ENCODE peak calls at places on chromosomes 3 and 15, in eight cellular contexts. I, K, O, M, D, T, R and L are unnamed samples.

GRCh38 chr3:100629728-100630127 is 20.3 kb downstream of the ADGRG7 start:
- DNase-seq in I (no peak), K (no peak), O (peak; percentile 32), M (no peak), D (no peak), T (no peak), R (peak; percentile 54), L (no peak)

GRCh38 chr3:18797378-18797777 is 350.9 kb upstream of the KCNH8 start:
- DNase-seq in I (no peak), K (no peak), O (no peak), M (no peak), D (no peak), T (no peak), R (no peak), L (no peak)

GRCh38 chr3:106717178-106717780 is 660.0 kb upstream of the CCDC54 start:
- DNase-seq in I (no peak), K (no peak), O (no peak), M (no peak), D (peak; percentile 98), T (no peak), R (no peak), L (no peak)

GRCh38 chr3:123586131-123586530 is 1.3 kb upstream of the HACD2 start:
- DNase-seq in I (peak; percentile 67), K (peak; percentile 70), O (peak; percentile 79), M (peak; percentile 67), D (peak; percentile 98), T (peak; percentile 81), R (peak; percentile 79), L (peak; percentile 71)

GRCh38 chr3:128411574-128412064 is 55.1 kb downstream of the DNAJB8 start:
- DNase-seq in I (no peak), K (no peak), O (no peak), M (no peak), D (no peak), T (no peak), R (no peak), L (no peak)

GRCh38 chr15:56523521-56523920 is 58.6 kb upstream of the MNS1 start:
- DNase-seq in I (no peak), K (no peak), O (peak; percentile 1), M (peak; percentile 23), D (no peak), T (no peak), R (peak; percentile 1), L (no peak)

GRCh38 chr3:123733805-123734526 is 149.1 kb upstream of the HACD2 start:
- DNase-seq in I (no peak), K (peak; percentile 89), O (peak; percentile 91), M (peak; percentile 97), D (no peak), T (no peak), R (peak; percentile 95), L (no peak)

GRCh38 chr3:147120029-147120428 is 286.3 kb downstream of the ZIC4 start:
- DNase-seq in I (no peak), K (peak; percentile 58), O (no peak), M (peak; percentile 26), D (peak; percentile 47), T (no peak), R (peak; percentile 40), L (peak; percentile 11)

GRCh38 chr3:126113733-126114132 is 29.8 kb upstream of the SLC41A3 start:
- DNase-seq in I (no peak), K (peak; percentile 32), O (no peak), M (no peak), D (no peak), T (peak; percentile 34), R (no peak), L (no peak)

GRCh38 chr3:123084738-123085237 is 18.0 kb downstream of the PDIA5 start:
- DNase-seq in I (no peak), K (no peak), O (no peak), M (peak; percentile 42), D (no peak), T (no peak), R (no peak), L (no peak)

GRCh38 chr15:78944669-78945407 is at the start of gene CTSH:
- DNase-seq in I (no peak), K (peak; percentile 52), O (peak; percentile 58), M (peak; percentile 58), D (peak; percentile 56), T (peak; percentile 91), R (peak; percentile 74), L (peak; percentile 95)

GRCh38 chr3:37477713-37478487 is 303.5 kb upstream of the LRRFIP2 start:
- DNase-seq in I (no peak), K (no peak), O (no peak), M (no peak), D (no peak), T (no peak), R (no peak), L (no peak)

GRCh38 chr15:33084661-33085060 is 109.9 kb downstream of the FMN1 start:
- DNase-seq in I (no peak), K (no peak), O (no peak), M (no peak), D (no peak), T (no peak), R (no peak), L (no peak)

GRCh38 chr3:189195302-189195701 is 23.5 kb downstream of the TPRG1 start:
- DNase-seq in I (no peak), K (no peak), O (no peak), M (peak; percentile 19), D (peak; percentile 23), T (peak; percentile 21), R (no peak), L (no peak)

GRCh38 chr15:79007066-79007465 is 62.2 kb upstream of the CTSH start:
- DNase-seq in I (peak; percentile 57), K (peak; percentile 32), O (no peak), M (no peak), D (peak; percentile 63), T (peak; percentile 74), R (peak; percentile 32), L (peak; percentile 73)

GRCh38 chr3:29577250-29577649 is 296.4 kb downstream of the RBMS3 start:
- DNase-seq in I (no peak), K (no peak), O (no peak), M (no peak), D (no peak), T (no peak), R (no peak), L (no peak)

GRCh38 chr3:102163039-102163817 is 271.6 kb upstream of the ZPLD1 start:
- DNase-seq in I (no peak), K (peak; percentile 50), O (peak; percentile 82), M (peak; percentile 79), D (peak; percentile 60), T (no peak), R (peak; percentile 94), L (peak; percentile 65)

GRCh38 chr3:186930639-186931486 is 537 bp downstream of the ST6GAL1 start:
- DNase-seq in I (peak; percentile 42), K (peak; percentile 40), O (peak; percentile 57), M (peak; percentile 56), D (peak; percentile 90), T (peak; percentile 93), R (peak; percentile 62), L (peak; percentile 73)

GRCh38 chr15:100686725-100687488 is 84.5 kb downstream of the ASB7 start:
- DNase-seq in I (no peak), K (peak; percentile 88), O (no peak), M (peak; percentile 90), D (no peak), T (no peak), R (peak; percentile 90), L (no peak)
- H3K27ac ChIP-seq in I (no peak overlapping the region), K (peak overlapping the region; percentile 98), O (no peak overlapping the region), M (peak overlapping the region; percentile 69), D (no peak overlapping the region), T (no peak overlapping the region), R (peak overlapping the region; percentile 100), L (no peak overlapping the region)

GRCh38 chr15:38563723-38564519 is 693 bp downstream of the RASGRP1 start:
- DNase-seq in I (peak; percentile 8), K (peak; percentile 68), O (peak; percentile 39), M (peak; percentile 37), D (peak; percentile 48), T (peak; percentile 72), R (peak; percentile 53), L (peak; percentile 83)
- TF ChIP-seq EZH2 in I (no peak), K (no peak), O (no peak), M (no peak), D (no peak), T (no peak), R (no peak), L (no peak)

GRCh38 chr15:40762919-40763800 is 708 bp upstream of the GCHFR start:
- DNase-seq in I (no peak), K (peak; percentile 56), O (peak; percentile 50), M (peak; percentile 57), D (peak; percentile 71), T (peak; percentile 49), R (peak; percentile 75), L (peak; percentile 74)

GRCh38 chr15:40766906-40767837 is 2.6 kb upstream of the C15orf62 start:
- DNase-seq in I (no peak), K (peak; percentile 57), O (no peak), M (peak; percentile 79), D (peak; percentile 51), T (no peak), R (peak; percentile 54), L (no peak)

GRCh38 chr15:40766194-40766830 is 2.4 kb downstream of the GCHFR start:
- DNase-seq in I (no peak), K (peak; percentile 57), O (no peak), M (no peak), D (no peak), T (no peak), R (no peak), L (no peak)

GRCh38 chr15:40764766-40765136 is 883 bp downstream of the GCHFR start:
- DNase-seq in I (no peak), K (peak; percentile 49), O (no peak), M (no peak), D (no peak), T (no peak), R (no peak), L (no peak)

DNA sequence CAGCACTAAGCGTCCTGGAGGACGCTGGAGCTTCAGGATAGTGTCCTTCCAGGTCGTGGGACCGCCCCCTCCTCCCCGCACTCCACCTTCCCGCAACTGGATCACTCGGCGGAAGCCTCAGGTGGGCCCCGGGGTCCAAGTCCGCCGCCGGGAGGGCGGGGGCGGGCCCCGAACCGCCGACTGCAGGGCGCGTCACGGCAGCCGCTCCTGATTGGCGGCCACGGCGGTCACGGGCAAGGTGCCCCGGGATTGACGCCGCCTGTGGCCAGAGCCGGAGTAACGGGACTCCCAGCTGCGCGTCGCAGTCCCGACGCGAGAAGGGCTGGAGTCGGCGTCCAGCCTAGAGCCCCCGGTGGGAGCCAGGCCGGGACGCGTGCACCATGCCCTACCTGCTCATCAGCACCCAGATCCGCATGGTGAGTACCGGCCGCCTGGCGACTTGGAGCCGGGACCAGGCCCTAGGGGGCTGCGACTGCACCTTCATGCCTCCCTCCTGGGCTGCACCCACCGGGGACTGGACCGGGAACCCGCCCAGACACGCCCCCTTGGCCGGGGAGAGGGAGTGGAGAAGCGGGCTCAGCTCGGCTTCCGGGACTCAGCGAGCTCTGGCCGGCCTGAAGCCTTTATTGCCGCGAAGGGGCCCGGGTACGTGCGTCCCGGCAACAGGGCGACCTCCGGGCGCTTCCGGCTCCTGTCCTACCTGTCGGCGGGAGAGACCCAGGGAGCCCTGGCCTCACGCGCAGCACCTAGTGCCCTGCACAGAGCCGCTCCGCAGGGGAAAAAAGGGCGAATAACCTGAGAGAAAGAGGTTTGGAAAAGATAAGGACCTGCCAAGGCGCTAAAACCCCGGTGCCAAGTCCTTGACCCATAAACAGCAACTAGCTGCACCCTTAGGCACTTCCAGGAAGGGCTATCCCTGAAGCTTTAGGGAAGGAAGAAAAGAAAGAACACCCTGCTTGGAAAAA is at the start of gene GCHFR:
- DNase-seq in I (no peak), K (peak; percentile 82), O (peak; percentile 36), M (peak; percentile 59), D (peak; percentile 55), T (peak; percentile 74), R (peak; percentile 79), L (peak; percentile 93)
- H3K27ac ChIP-seq in I (no peak within 1 kb of the TSS), K (peak within 1 kb of the TSS; percentile 71), O (no peak within 1 kb of the TSS), M (peak within 1 kb of the TSS; percentile 34), D (peak within 1 kb of the TSS; percentile 66), T (no peak within 1 kb of the TSS), R (peak within 1 kb of the TSS; percentile 26), L (peak within 1 kb of the TSS; percentile 97)

GRCh38 chr15:52795464-52796227 is 5.5 kb upstream of the ONECUT1 start:
- DNase-seq in I (no peak), K (no peak), O (no peak), M (no peak), D (no peak), T (no peak), R (no peak), L (no peak)
- TF ChIP-seq EZH2 in I (no peak), K (peak; percentile 87), O (peak; percentile 79), M (peak; percentile 84), D (peak; percentile 96), T (peak; percentile 81), R (peak; percentile 74), L (peak; percentile 20)